ENCODE peak calls at places on chromosomes 12 and 14, in four cellular contexts. Q, U, C and M are unnamed samples.

GRCh38 chr12:62248873-62249272 is 11.3 kb upstream of the USP15 start:
- DNase-seq in Q (no peak), C (no peak), U (no peak), M (no peak)

GRCh38 chr14:54622189-54622958 is 55.4 kb downstream of the SAMD4A start:
- DNase-seq in Q (no peak), U (no peak), C (no peak), M (no peak)

GRCh38 chr12:43636706-43637105 is 84.7 kb upstream of the ADAMTS20 start:
- DNase-seq in Q (no peak), C (no peak), U (no peak), M (no peak)

GRCh38 chr14:93024493-93024892 is 91.2 kb downstream of the ITPK1 start:
- DNase-seq in C (no peak), Q (no peak), U (no peak), M (no peak)

GRCh38 chr12:117967043-117967442 is 1.7 kb downstream of the KSR2 start:
- DNase-seq in U (no peak), Q (no peak), C (no peak), M (no peak)

GRCh38 chr12:24544368-24544767 is 404.5 kb downstream of the BCAT1 start:
- DNase-seq in C (no peak), Q (no peak), U (no peak), M (no peak)

GRCh38 chr14:87111741-87112140 is 881.2 kb downstream of the GALC start:
- DNase-seq in C (no peak), Q (no peak), U (no peak), M (no peak)

GRCh38 chr14:38405851-38406630 is 150.1 kb upstream of the CLEC14A start:
- DNase-seq in Q (no peak), U (no peak), C (peak; percentile 31), M (no peak)

GRCh38 chr14:50342211-50343080 is 30.3 kb downstream of the DMAC2L start:
- DNase-seq in C (peak; percentile 64), U (peak; percentile 35), Q (peak; percentile 36), M (peak; percentile 69)

GRCh38 chr12:97875064-97875463 is 412.5 kb downstream of the RMST start:
- DNase-seq in Q (no peak), C (no peak), U (no peak), M (no peak)

GRCh38 chr14:72888636-72889201 is 5.2 kb downstream of the DPF3 start:
- DNase-seq in Q (no peak), C (no peak), U (no peak), M (no peak)

GRCh38 chr14:104787736-104788532 is 7.6 kb downstream of the AKT1 start:
- DNase-seq in Q (no peak), C (peak; percentile 53), U (no peak), M (no peak)

GRCh38 chr12:117587646-117588287 is 226.3 kb upstream of the NOS1 start:
- DNase-seq in Q (peak; percentile 10), U (no peak), C (peak; percentile 38), M (no peak)

GRCh38 chr12:6367065-6367968 is 8.0 kb downstream of the SCNN1A start:
- DNase-seq in C (no peak), Q (peak; percentile 48), U (peak; percentile 52), M (no peak)

GRCh38 chr12:41552507-41553047 is 364.5 kb downstream of the PDZRN4 start:
- DNase-seq in U (no peak), C (no peak), Q (no peak), M (no peak)

GRCh38 chr14:42214981-42215491 is 608.4 kb downstream of the LRFN5 start:
- DNase-seq in C (no peak), U (no peak), Q (no peak), M (no peak)

GRCh38 chr12:104133861-104134260 is 4.1 kb downstream of the NFYB start:
- DNase-seq in Q (no peak), U (no peak), C (no peak), M (no peak)

GRCh38 chr12:89352492-89353187 is at the start of gene DUSP6:
- DNase-seq in C (peak; percentile 96), U (peak; percentile 72), Q (peak; percentile 92), M (peak; percentile 99)
- H3K4me1 ChIP-seq in C (peaks cover 9% of the 10 kb centered on the region), U (peaks cover 30% of the 10 kb centered on the region), Q (peaks cover 48% of the 10 kb centered on the region), M (peaks cover 45% of the 10 kb centered on the region)

DNA sequence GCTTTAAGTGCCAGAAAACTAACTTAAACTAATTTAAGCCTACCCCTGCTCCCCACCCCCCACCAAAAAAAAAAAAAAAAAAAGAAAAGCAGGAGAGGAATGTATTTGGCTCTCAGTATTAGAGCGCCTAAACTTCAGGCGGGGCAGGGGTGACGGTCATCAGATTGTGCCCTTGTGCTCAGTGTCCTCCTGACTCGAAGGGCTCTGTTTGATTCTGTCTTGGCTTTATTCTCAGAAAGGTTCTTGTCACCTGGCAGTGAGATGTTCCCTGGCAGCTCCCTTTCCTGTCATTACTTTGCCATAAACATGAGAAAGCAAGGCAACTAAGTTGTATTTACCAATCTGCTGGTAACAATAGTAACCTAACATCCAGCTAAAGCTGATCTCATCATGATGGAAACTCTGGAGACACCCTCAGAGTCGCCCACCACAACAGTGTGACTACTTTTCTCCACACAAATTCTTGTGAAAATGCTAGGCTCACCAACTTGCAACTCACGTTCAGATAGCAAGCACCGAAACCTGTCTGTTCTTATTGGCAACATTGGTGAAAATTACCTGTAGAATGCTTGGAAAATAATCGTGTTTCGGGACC is 39.0 kb upstream of the WNK1 start:
- DNase-seq in U (no peak), Q (no peak), C (no peak), M (no peak)
- H3K27ac ChIP-seq in U (no peak overlapping the region), Q (no peak overlapping the region), C (peak overlapping the region; percentile 52), M (peak overlapping the region; percentile 9)

DNA sequence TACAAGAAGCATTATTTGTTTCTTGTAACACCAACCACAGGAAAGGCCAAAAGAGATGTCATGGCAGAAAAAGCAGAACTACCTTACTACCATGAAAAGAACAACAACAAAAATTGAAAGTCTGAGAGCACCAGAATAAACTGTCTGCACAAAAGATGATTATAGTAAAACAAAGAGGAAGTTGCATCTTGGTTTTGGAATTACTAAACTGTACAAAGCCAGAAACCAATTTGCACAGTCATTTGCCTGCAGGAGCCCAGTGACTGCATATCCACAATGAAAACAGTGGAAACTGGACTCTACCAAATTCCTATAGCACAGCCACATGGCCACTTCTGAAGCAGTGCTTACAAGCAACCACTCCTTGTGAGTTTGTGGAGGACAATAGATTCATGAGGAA is 276.2 kb downstream of the SSPN start:
- DNase-seq in U (no peak), C (no peak), Q (no peak), M (no peak)
- H3K4me1 ChIP-seq in U (no peaks in the 10 kb centered on the region), C (no peaks in the 10 kb centered on the region), Q (no peaks in the 10 kb centered on the region), M (no peaks in the 10 kb centered on the region)

GRCh38 chr12:12358528-12358927 is 1.6 kb downstream of the BORCS5 start:
- DNase-seq in U (no peak), C (no peak), Q (no peak), M (no peak)
- H3K27ac ChIP-seq in U (peak overlapping the region; percentile 94), C (no peak overlapping the region), Q (peak overlapping the region; percentile 99), M (peak overlapping the region; percentile 98)